ENCODE peak calls at places on chromosomes 3 and 15, in eight cellular contexts. C is WTC11; Y is stimulated activated CD8-positive, alpha-beta memory T cell treated with anti-CD3 and anti-CD28 coated beads, Interleukin-15, amount 100 ng/mL, for 1 hour; J is PC-3; S is dermis blood vessel endothelial cell; G is effector CD4-positive, alpha-beta T cell; O is neural crest cell; L is tibial artery. Z is an unnamed sample.

GRCh38 chr3:128190501-128190900 is 37.2 kb downstream of the EEFSEC start:
- DNase-seq in C (no peak), G (no peak), L (no peak), O (no peak), J (peak), S (no peak), Y (no peak), Z (no peak)

GRCh38 chr15:81786776-81787175 is 259.0 kb downstream of the MEX3B start:
- DNase-seq in S (no peak), G (no peak), Y (no peak), C (no peak), J (no peak), L (no peak), O (no peak), Z (no peak)

GRCh38 chr15:58387130-58387529 is 44.7 kb upstream of the LIPC start:
- DNase-seq in J (peak), Y (no peak), S (no peak), L (no peak), O (no peak), G (no peak), C (no peak), Z (no peak)

GRCh38 chr3:196774191-196774820 is 34.6 kb downstream of the PAK2 start:
- DNase-seq in Y (no peak), L (no peak), S (peak), O (no peak), C (no peak), J (no peak), G (no peak), Z (no peak)

GRCh38 chr3:94249491-94250079 is 186.7 kb downstream of the NSUN3 start:
- DNase-seq in C (peak), O (peak), Y (peak), G (peak), S (peak), L (peak), J (peak), Z (peak)

GRCh38 chr3:175057406-175057805 is 198.3 kb downstream of the NAALADL2 start:
- DNase-seq in Y (no peak), O (no peak), C (no peak), G (no peak), L (no peak), J (no peak), S (no peak), Z (no peak)

GRCh38 chr3:18335202-18335601 is 89.9 kb downstream of the SATB1 start:
- DNase-seq in C (no peak), G (no peak), Y (no peak), O (no peak), L (no peak), J (no peak), S (no peak), Z (no peak)

GRCh38 chr15:95363636-95364035 is 966.9 kb upstream of the NR2F2 start:
- DNase-seq in Y (no peak), S (no peak), G (no peak), J (no peak), L (no peak), O (no peak), C (no peak), Z (no peak)

GRCh38 chr15:31615643-31616415 is 289.2 kb downstream of the KLF13 start:
- DNase-seq in Y (no peak), C (no peak), S (no peak), L (no peak), G (no peak), O (no peak), J (no peak), Z (no peak)

GRCh38 chr3:55180936-55181535 is 253.2 kb upstream of the LRTM1 start:
- DNase-seq in L (peak), C (peak), O (peak), G (no peak), Y (no peak), J (peak), S (peak), Z (no peak)

GRCh38 chr3:46383946-46384330 is 13.2 kb downstream of the CCR5 start:
- DNase-seq in O (no peak), Y (no peak), C (no peak), L (no peak), G (no peak), J (peak), S (no peak), Z (no peak)

GRCh38 chr15:68511073-68511991 is 67.5 kb upstream of the CORO2B start:
- DNase-seq in C (no peak), Y (no peak), O (no peak), L (no peak), G (no peak), S (no peak), J (no peak), Z (no peak)

GRCh38 chr3:134449277-134449676 is 36.5 kb downstream of the ANAPC13 start:
- DNase-seq in J (peak), O (no peak), C (peak), L (peak), G (no peak), S (peak), Y (no peak), Z (no peak)

GRCh38 chr15:52054381-52054780 is 35.4 kb downstream of the MAPK6 start:
- DNase-seq in Y (no peak), G (no peak), S (no peak), J (peak), L (no peak), C (no peak), O (no peak), Z (no peak)

GRCh38 chr3:178967184-178967532 is 104.5 kb downstream of the ZMAT3 start:
- DNase-seq in G (no peak), S (peak), O (no peak), Y (no peak), C (no peak), J (no peak), L (no peak), Z (no peak)

GRCh38 chr3:69499899-69500316 is 114.0 kb upstream of the FRMD4B start:
- DNase-seq in J (no peak), S (no peak), L (peak), O (no peak), G (no peak), C (no peak), Y (no peak), Z (no peak)

GRCh38 chr3:41580274-41580959 is 381.1 kb downstream of the CTNNB1 start:
- DNase-seq in C (peak), O (no peak), G (no peak), S (no peak), L (no peak), J (no peak), Y (no peak), Z (no peak)

GRCh38 chr3:129474986-129475804 is 35.2 kb downstream of the IFT122 start:
- DNase-seq in Y (no peak), O (no peak), G (no peak), S (no peak), J (no peak), L (no peak), C (no peak), Z (no peak)

GRCh38 chr15:33780011-33780768 is 188.1 kb upstream of the CHRM5 start:
- DNase-seq in L (no peak), G (no peak), O (no peak), C (no peak), S (no peak), J (no peak), Y (no peak), Z (no peak)

GRCh38 chr3:81958967-81959625 is 197.7 kb upstream of the GBE1 start:
- DNase-seq in C (no peak), Y (no peak), S (no peak), L (no peak), J (no peak), G (no peak), O (no peak), Z (no peak)

GRCh38 chr15:90972133-90972532 is 17.4 kb downstream of the RCCD1 start:
- DNase-seq in O (no peak), J (no peak), L (no peak), G (no peak), S (no peak), Y (no peak), C (no peak), Z (no peak)

GRCh38 chr15:69713726-69714559 is 261.3 kb downstream of the RPLP1 start:
- DNase-seq in S (no peak), C (no peak), J (peak), Y (peak), L (no peak), G (peak), O (no peak), Z (peak)

GRCh38 chr3:14879161-14879888 is 60.6 kb downstream of the FGD5 start:
- DNase-seq in S (no peak), G (no peak), J (peak), C (peak), L (no peak), Y (no peak), O (no peak), Z (no peak)